ENCODE peak calls at places on chromosome 12, in eight cellular contexts. E is AG08395; A is fibroblast of lung; M is CD8-positive, alpha-beta memory T cell; S is EL; V is GM19239; C is GM03348; L is GOT3. R is an unnamed sample.

GRCh38 chr12:56947633-56948535 is 9.5 kb downstream of the RDH16 start:
- DNase-seq in A (peak; percentile 2), C (no peak), M (no peak), L (no peak), E (no peak), S (peak; percentile 28), V (no peak), R (no peak)

GRCh38 chr12:49335955-49336644 is 888 bp downstream of the C1QL4 start:
- DNase-seq in S (no peak), A (no peak), M (no peak), V (no peak), L (no peak), E (no peak), C (no peak), R (no peak)

GRCh38 chr12:110934093-110934852 is 13.9 kb upstream of the MYL2 start:
- DNase-seq in M (no peak), L (no peak), E (no peak), C (peak; percentile 15), S (no peak), V (no peak), A (peak; percentile 59), R (no peak)

GRCh38 chr12:109892748-109893147 is 7.3 kb upstream of the TCHP start:
- DNase-seq in S (no peak), E (no peak), L (no peak), C (no peak), A (no peak), V (peak; percentile 46), M (peak; percentile 16), R (no peak)

GRCh38 chr12:74897425-74898211 is 312.0 kb downstream of the KCNC2 start:
- DNase-seq in M (no peak), V (no peak), L (no peak), C (no peak), E (no peak), A (no peak), S (no peak), R (no peak)

GRCh38 chr12:32418903-32419519 is 19.7 kb downstream of the FGD4 start:
- DNase-seq in E (no peak), C (no peak), L (no peak), V (no peak), A (no peak), S (no peak), M (no peak), R (no peak)

GRCh38 chr12:71691504-71692129 is 5.7 kb downstream of the TMEM19 start:
- DNase-seq in A (no peak), M (no peak), C (no peak), E (no peak), V (no peak), L (no peak), S (no peak), R (no peak)

GRCh38 chr12:12979731-12980259 is 20.3 kb downstream of the HEBP1 start:
- DNase-seq in A (peak; percentile 96), V (no peak), S (peak; percentile 96), E (peak; percentile 93), L (no peak), C (peak; percentile 85), M (no peak), R (peak; percentile 82)

GRCh38 chr12:20063116-20063515 is 305.2 kb upstream of the PDE3A start:
- DNase-seq in E (no peak), A (peak; percentile 80), S (no peak), C (peak; percentile 22), V (no peak), M (no peak), L (no peak), R (no peak)

GRCh38 chr12:26402648-26403047 is 207.3 kb downstream of the SSPN start:
- DNase-seq in V (no peak), A (peak; percentile 9), C (no peak), E (no peak), S (no peak), L (no peak), M (no peak), R (no peak)

GRCh38 chr12:108697905-108698304 is 33.4 kb downstream of the CORO1C start:
- DNase-seq in L (no peak), E (no peak), S (no peak), M (no peak), V (no peak), C (no peak), A (no peak), R (no peak)

GRCh38 chr12:116480210-116480818 is 78.9 kb upstream of the MAP1LC3B2 start:
- DNase-seq in E (no peak), M (no peak), S (no peak), V (no peak), C (no peak), A (no peak), L (no peak), R (no peak)

GRCh38 chr12:122467983-122468382 is 32.7 kb downstream of the ZCCHC8 start:
- DNase-seq in S (no peak), V (no peak), M (no peak), C (no peak), E (no peak), L (no peak), A (no peak), R (no peak)

GRCh38 chr12:123150804-123151678 is at the start of gene PITPNM2:
- DNase-seq in V (peak; percentile 87), M (peak; percentile 65), L (no peak), E (peak; percentile 79), S (peak; percentile 72), C (peak; percentile 92), A (peak; percentile 59), R (peak; percentile 76)

GRCh38 chr12:22312336-22312735 is 22.2 kb downstream of the ST8SIA1 start:
- DNase-seq in A (peak; percentile 92), M (no peak), L (no peak), V (no peak), E (peak; percentile 55), S (no peak), C (no peak), R (no peak)

GRCh38 chr12:15621140-15621539 is 168.0 kb downstream of the EPS8 start:
- DNase-seq in A (no peak), C (no peak), S (no peak), M (no peak), E (no peak), V (no peak), L (no peak), R (no peak)

GRCh38 chr12:132464820-132465219 is 25.1 kb upstream of the FBRSL1 start:
- DNase-seq in S (no peak), A (no peak), L (no peak), E (no peak), M (no peak), V (no peak), C (no peak), R (no peak)

GRCh38 chr12:123973552-123974341 is 732 bp downstream of the ZNF664 start:
- DNase-seq in C (peak; percentile 57), V (no peak), S (peak; percentile 40), M (peak; percentile 20), E (no peak), A (peak; percentile 34), L (no peak), R (no peak)

GRCh38 chr12:56768424-56768823 is 5.3 kb downstream of the HSD17B6 start:
- DNase-seq in S (no peak), C (no peak), E (no peak), M (no peak), L (no peak), A (no peak), V (no peak), R (no peak)

GRCh38 chr12:2284321-2284813 is 231.6 kb downstream of the CACNA1C start:
- DNase-seq in V (no peak), M (no peak), A (peak; percentile 94), C (peak; percentile 76), S (peak; percentile 80), L (no peak), E (peak; percentile 66), R (peak; percentile 61)

GRCh38 chr12:80912906-80913769 is 24.6 kb downstream of the LIN7A start:
- DNase-seq in M (no peak), E (no peak), V (no peak), S (peak; percentile 16), A (no peak), C (no peak), L (no peak), R (no peak)

GRCh38 chr12:25362646-25363045 is 111.9 kb upstream of the KRAS start:
- DNase-seq in S (peak; percentile 3), L (no peak), M (no peak), A (no peak), V (no peak), C (no peak), E (no peak), R (no peak)

GRCh38 chr12:121975029-121975428 is 46.7 kb upstream of the BCL7A start:
- DNase-seq in C (no peak), L (no peak), V (no peak), A (no peak), E (no peak), S (no peak), M (no peak), R (no peak)

GRCh38 chr12:96343347-96343954 is 56.8 kb downstream of the CDK17 start:
- DNase-seq in E (no peak), V (no peak), L (no peak), C (no peak), M (no peak), S (no peak), A (peak; percentile 75), R (no peak)

GRCh38 chr12:70032076-70032475 is 207.0 kb downstream of the MYRFL start:
- DNase-seq in V (no peak), M (no peak), S (no peak), C (no peak), L (no peak), E (no peak), A (no peak), R (no peak)

GRCh38 chr12:49552014-49552413 is 13.2 kb downstream of the KCNH3 start:
- DNase-seq in A (no peak), L (no peak), V (no peak), M (no peak), C (no peak), E (peak; percentile 43), S (no peak), R (no peak)

GRCh38 chr12:93578221-93578620 is 5.7 kb downstream of the SOCS2 start:
- DNase-seq in A (no peak), E (no peak), L (no peak), V (no peak), C (no peak), S (no peak), M (no peak), R (no peak)

GRCh38 chr12:46560078-46560477 is 187.5 kb upstream of the SLC38A2 start:
- DNase-seq in V (no peak), L (no peak), S (no peak), E (no peak), M (no peak), C (no peak), A (no peak), R (no peak)

GRCh38 chr12:107759410-107759809 is 1.5 kb downstream of the PRDM4 start:
- DNase-seq in M (no peak), S (peak; percentile 86), A (peak; percentile 85), C (peak; percentile 72), V (no peak), L (no peak), E (peak; percentile 81), R (peak; percentile 73)

GRCh38 chr12:51972849-51973273 is 21.4 kb downstream of the ACVR1B start:
- DNase-seq in E (peak; percentile 40), L (no peak), A (peak; percentile 92), S (peak; percentile 34), M (no peak), C (peak; percentile 68), V (no peak), R (no peak)

GRCh38 chr12:77847060-77847541 is 16.4 kb downstream of the NAV3 start:
- DNase-seq in A (peak; percentile 64), V (peak; percentile 24), M (no peak), E (no peak), L (no peak), S (peak; percentile 4), C (no peak), R (no peak)

GRCh38 chr12:73678335-73678734 is 859.3 kb upstream of the ATXN7L3B start:
- DNase-seq in C (no peak), A (no peak), V (no peak), S (no peak), E (no peak), M (no peak), L (no peak), R (no peak)

GRCh38 chr12:28568709-28569108 is 378.5 kb downstream of the CCDC91 start:
- DNase-seq in E (no peak), S (no peak), V (no peak), M (no peak), A (peak; percentile 72), C (no peak), L (no peak), R (no peak)